ENCODE peak calls at places on chromosomes 5 and 9, in seven cellular contexts. One of them, this sample, is unnamed.

GRCh38 chr9:105067895-105068580 is 140.1 kb upstream of the ABCA1 start:
- DNase-seq in K562: no peak
- DNase-seq in breast epithelium: no peak
- DNase-seq in lower leg skin: peak; percentile 45
- DNase-seq in aorta: no peak
- DNase-seq in ovary: no peak
- DNase-seq in choroid plexus epithelial cell: peak; percentile 95
- DNase-seq in this sample: no peak

GRCh38 chr9:120989065-120989464 is 61.0 kb downstream of the C5 start:
- DNase-seq in ovary: no peak
- DNase-seq in lower leg skin: no peak
- DNase-seq in choroid plexus epithelial cell: no peak
- DNase-seq in breast epithelium: no peak
- DNase-seq in aorta: no peak
- DNase-seq in K562: no peak
- DNase-seq in this sample: no peak

GRCh38 chr9:99266136-99267023 is 44.3 kb downstream of the SEC61B start:
- DNase-seq in aorta: peak; percentile 90
- DNase-seq in ovary: peak; percentile 83
- DNase-seq in K562: peak; percentile 70
- DNase-seq in breast epithelium: peak; percentile 58
- DNase-seq in lower leg skin: peak; percentile 88
- DNase-seq in choroid plexus epithelial cell: peak; percentile 92
- DNase-seq in this sample: no peak

GRCh38 chr5:128671861-128672414 is 133.9 kb upstream of the FBN2 start:
- DNase-seq in aorta: no peak
- DNase-seq in lower leg skin: no peak
- DNase-seq in breast epithelium: no peak
- DNase-seq in choroid plexus epithelial cell: no peak
- DNase-seq in ovary: no peak
- DNase-seq in K562: no peak
- DNase-seq in this sample: no peak

GRCh38 chr9:120714846-120715231 is 569 bp upstream of the MEGF9 start:
- DNase-seq in aorta: no peak
- DNase-seq in choroid plexus epithelial cell: no peak
- DNase-seq in lower leg skin: peak; percentile 91
- DNase-seq in ovary: no peak
- DNase-seq in breast epithelium: no peak
- DNase-seq in K562: no peak
- DNase-seq in this sample: no peak

GRCh38 chr5:115150512-115150911 is 19.2 kb downstream of the TRIM36 start:
- DNase-seq in aorta: no peak
- DNase-seq in choroid plexus epithelial cell: no peak
- DNase-seq in K562: no peak
- DNase-seq in lower leg skin: no peak
- DNase-seq in breast epithelium: no peak
- DNase-seq in ovary: no peak
- DNase-seq in this sample: no peak

GRCh38 chr9:37995348-37995737 is 73.7 kb downstream of the SHB start:
- DNase-seq in lower leg skin: no peak
- DNase-seq in breast epithelium: no peak
- DNase-seq in ovary: no peak
- DNase-seq in aorta: peak; percentile 56
- DNase-seq in K562: no peak
- DNase-seq in choroid plexus epithelial cell: peak; percentile 26
- DNase-seq in this sample: no peak

GRCh38 chr9:94553029-94553938 is 1.6 kb upstream of the PCAT7 start:
- DNase-seq in aorta: no peak
- DNase-seq in breast epithelium: no peak
- DNase-seq in lower leg skin: no peak
- DNase-seq in K562: no peak
- DNase-seq in ovary: no peak
- DNase-seq in choroid plexus epithelial cell: no peak
- DNase-seq in this sample: no peak

GRCh38 chr5:87551807-87552377 is 139.2 kb upstream of the CCNH start:
- DNase-seq in breast epithelium: no peak
- DNase-seq in aorta: no peak
- DNase-seq in choroid plexus epithelial cell: no peak
- DNase-seq in ovary: no peak
- DNase-seq in lower leg skin: no peak
- DNase-seq in K562: no peak
- DNase-seq in this sample: no peak

GRCh38 chr5:74945561-74946165 is 79.5 kb upstream of the FAM169A start:
- DNase-seq in breast epithelium: no peak
- DNase-seq in K562: no peak
- DNase-seq in lower leg skin: no peak
- DNase-seq in choroid plexus epithelial cell: no peak
- DNase-seq in ovary: no peak
- DNase-seq in aorta: no peak
- DNase-seq in this sample: no peak

GRCh38 chr5:32325067-32325466 is 12.3 kb upstream of the MTMR12 start:
- DNase-seq in K562: no peak
- DNase-seq in breast epithelium: no peak
- DNase-seq in choroid plexus epithelial cell: peak; percentile 27
- DNase-seq in ovary: no peak
- DNase-seq in lower leg skin: no peak
- DNase-seq in aorta: no peak
- DNase-seq in this sample: no peak

GRCh38 chr9:90783552-90783951 is 18.1 kb upstream of the SYK start:
- DNase-seq in lower leg skin: no peak
- DNase-seq in choroid plexus epithelial cell: no peak
- DNase-seq in K562: no peak
- DNase-seq in ovary: no peak
- DNase-seq in breast epithelium: no peak
- DNase-seq in aorta: no peak
- DNase-seq in this sample: no peak

GRCh38 chr5:137486707-137487106 is 12.4 kb downstream of the SPOCK1 start:
- DNase-seq in breast epithelium: no peak
- DNase-seq in lower leg skin: no peak
- DNase-seq in ovary: no peak
- DNase-seq in aorta: no peak
- DNase-seq in K562: no peak
- DNase-seq in choroid plexus epithelial cell: no peak
- DNase-seq in this sample: no peak

GRCh38 chr9:131591845-131592208 is 46.5 kb downstream of the PRRT1B start:
- DNase-seq in lower leg skin: no peak
- DNase-seq in choroid plexus epithelial cell: no peak
- DNase-seq in ovary: no peak
- DNase-seq in breast epithelium: no peak
- DNase-seq in K562: no peak
- DNase-seq in aorta: no peak
- DNase-seq in this sample: no peak

GRCh38 chr9:111868475-111868874 is 28.1 kb upstream of the UGCG start:
- DNase-seq in K562: no peak
- DNase-seq in aorta: no peak
- DNase-seq in breast epithelium: no peak
- DNase-seq in ovary: no peak
- DNase-seq in lower leg skin: no peak
- DNase-seq in choroid plexus epithelial cell: no peak
- DNase-seq in this sample: no peak

GRCh38 chr5:139186293-139186692 is 11.9 kb downstream of the SIL1 start:
- DNase-seq in breast epithelium: no peak
- DNase-seq in aorta: no peak
- DNase-seq in lower leg skin: no peak
- DNase-seq in ovary: no peak
- DNase-seq in choroid plexus epithelial cell: peak; percentile 77
- DNase-seq in K562: no peak
- DNase-seq in this sample: no peak

GRCh38 chr9:129898205-129898604 is 62.9 kb downstream of the USP20 start:
- DNase-seq in choroid plexus epithelial cell: no peak
- DNase-seq in aorta: no peak
- DNase-seq in ovary: no peak
- DNase-seq in breast epithelium: no peak
- DNase-seq in lower leg skin: no peak
- DNase-seq in K562: peak; percentile 21
- DNase-seq in this sample: no peak

GRCh38 chr5:54651482-54652076 is 134.0 kb downstream of the SNX18 start:
- DNase-seq in aorta: peak; percentile 95
- DNase-seq in K562: no peak
- DNase-seq in breast epithelium: peak; percentile 62
- DNase-seq in ovary: peak; percentile 56
- DNase-seq in choroid plexus epithelial cell: no peak
- DNase-seq in lower leg skin: peak; percentile 96
- DNase-seq in this sample: no peak

GRCh38 chr5:132272341-132273210 is 15.1 kb downstream of the PDLIM4 start:
- DNase-seq in aorta: peak; percentile 89
- DNase-seq in ovary: peak; percentile 76
- DNase-seq in K562: peak; percentile 59
- DNase-seq in lower leg skin: peak; percentile 86
- DNase-seq in choroid plexus epithelial cell: peak; percentile 60
- DNase-seq in breast epithelium: no peak
- DNase-seq in this sample: peak; percentile 33

GRCh38 chr5:169114466-169114865 is 186.5 kb downstream of the SLIT3 start:
- DNase-seq in aorta: no peak
- DNase-seq in ovary: no peak
- DNase-seq in choroid plexus epithelial cell: no peak
- DNase-seq in lower leg skin: peak; percentile 57
- DNase-seq in breast epithelium: no peak
- DNase-seq in K562: no peak
- DNase-seq in this sample: no peak

GRCh38 chr5:93364386-93364785 is 216.6 kb downstream of the NR2F1-AS1 start:
- DNase-seq in lower leg skin: no peak
- DNase-seq in aorta: no peak
- DNase-seq in choroid plexus epithelial cell: no peak
- DNase-seq in ovary: no peak
- DNase-seq in breast epithelium: no peak
- DNase-seq in K562: no peak
- DNase-seq in this sample: no peak

GRCh38 chr9:13568851-13569618 is 289.5 kb upstream of the MPDZ start:
- DNase-seq in breast epithelium: no peak
- DNase-seq in aorta: no peak
- DNase-seq in K562: no peak
- DNase-seq in choroid plexus epithelial cell: no peak
- DNase-seq in ovary: no peak
- DNase-seq in lower leg skin: no peak
- DNase-seq in this sample: no peak

GRCh38 chr5:140126315-140127012 is 727 bp downstream of the IGIP start:
- DNase-seq in aorta: no peak
- DNase-seq in ovary: no peak
- DNase-seq in choroid plexus epithelial cell: no peak
- DNase-seq in breast epithelium: no peak
- DNase-seq in lower leg skin: no peak
- DNase-seq in K562: no peak
- DNase-seq in this sample: no peak

GRCh38 chr5:60822285-60822556 is 21.8 kb downstream of the ELOVL7 start:
- DNase-seq in choroid plexus epithelial cell: no peak
- DNase-seq in ovary: no peak
- DNase-seq in aorta: no peak
- DNase-seq in lower leg skin: no peak
- DNase-seq in K562: no peak
- DNase-seq in breast epithelium: no peak
- DNase-seq in this sample: no peak

GRCh38 chr5:158522001-158522400 is 577.7 kb downstream of the EBF1 start:
- DNase-seq in choroid plexus epithelial cell: peak; percentile 79
- DNase-seq in lower leg skin: no peak
- DNase-seq in ovary: no peak
- DNase-seq in K562: no peak
- DNase-seq in breast epithelium: no peak
- DNase-seq in aorta: no peak
- DNase-seq in this sample: no peak
- H3K4me3 ChIP-seq in choroid plexus epithelial cell: no peak overlapping the region
- H3K4me3 ChIP-seq in lower leg skin: no peak overlapping the region
- H3K4me3 ChIP-seq in ovary: no peak overlapping the region
- H3K4me3 ChIP-seq in K562: no peak overlapping the region
- H3K4me3 ChIP-seq in breast epithelium: no peak overlapping the region
- H3K4me3 ChIP-seq in aorta: no peak overlapping the region
- H3K4me3 ChIP-seq in this sample: no peak overlapping the region

DNA sequence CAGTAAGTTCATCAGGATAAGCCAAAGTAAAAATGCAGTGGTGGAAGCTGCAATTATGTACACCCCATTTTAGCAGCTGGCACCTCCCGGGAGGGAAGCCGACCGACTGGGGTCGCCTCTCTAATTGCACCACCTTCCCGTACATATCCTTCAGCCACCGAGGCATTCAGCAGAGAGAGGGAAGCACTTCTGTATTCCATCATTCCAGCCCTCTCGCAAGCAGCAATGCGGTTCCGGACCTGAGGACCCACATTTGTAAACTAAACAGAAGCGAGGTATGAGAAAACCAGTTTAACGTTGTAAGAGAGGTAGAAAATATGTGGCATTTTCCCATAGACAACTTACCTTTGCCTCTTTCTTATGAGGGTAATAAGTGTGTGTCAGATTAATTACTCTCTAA is 123.7 kb upstream of the RETREG1 start:
- DNase-seq in lower leg skin: no peak
- DNase-seq in choroid plexus epithelial cell: no peak
- DNase-seq in aorta: no peak
- DNase-seq in breast epithelium: no peak
- DNase-seq in K562: no peak
- DNase-seq in ovary: no peak
- DNase-seq in this sample: no peak
- H3K4me3 ChIP-seq in lower leg skin: no peak overlapping the region
- H3K4me3 ChIP-seq in choroid plexus epithelial cell: no peak overlapping the region
- H3K4me3 ChIP-seq in aorta: no peak overlapping the region
- H3K4me3 ChIP-seq in breast epithelium: no peak overlapping the region
- H3K4me3 ChIP-seq in K562: no peak overlapping the region
- H3K4me3 ChIP-seq in ovary: no peak overlapping the region
- H3K4me3 ChIP-seq in this sample: no peak overlapping the region

GRCh38 chr5:84383296-84383815 is 1.3 kb downstream of the EDIL3 start:
- DNase-seq in aorta: no peak
- DNase-seq in lower leg skin: no peak
- DNase-seq in ovary: peak; percentile 31
- DNase-seq in choroid plexus epithelial cell: no peak
- DNase-seq in breast epithelium: no peak
- DNase-seq in K562: no peak
- DNase-seq in this sample: no peak
- H3K4me3 ChIP-seq in aorta: peak overlapping the region; percentile 67
- H3K4me3 ChIP-seq in lower leg skin: peak overlapping the region; percentile 16
- H3K4me3 ChIP-seq in ovary: peak overlapping the region; percentile 57
- H3K4me3 ChIP-seq in choroid plexus epithelial cell: peak overlapping the region; percentile 85
- H3K4me3 ChIP-seq in breast epithelium: peak overlapping the region; percentile 66
- H3K4me3 ChIP-seq in K562: no peak overlapping the region
- H3K4me3 ChIP-seq in this sample: no peak overlapping the region

GRCh38 chr9:87599901-87600610 is 102.4 kb downstream of the DAPK1 start:
- DNase-seq in K562: no peak
- DNase-seq in lower leg skin: no peak
- DNase-seq in aorta: no peak
- DNase-seq in choroid plexus epithelial cell: peak; percentile 93
- DNase-seq in ovary: peak; percentile 80
- DNase-seq in breast epithelium: no peak
- DNase-seq in this sample: no peak
- H3K4me3 ChIP-seq in K562: no peak overlapping the region
- H3K4me3 ChIP-seq in lower leg skin: no peak overlapping the region
- H3K4me3 ChIP-seq in aorta: no peak overlapping the region
- H3K4me3 ChIP-seq in choroid plexus epithelial cell: peak overlapping the region; percentile 7
- H3K4me3 ChIP-seq in ovary: no peak overlapping the region
- H3K4me3 ChIP-seq in breast epithelium: no peak overlapping the region
- H3K4me3 ChIP-seq in this sample: no peak overlapping the region

GRCh38 chr9:8733096-8733954 is 933.7 kb upstream of the DMAC1 start:
- DNase-seq in K562: no peak
- DNase-seq in lower leg skin: no peak
- DNase-seq in ovary: peak; percentile 63
- DNase-seq in choroid plexus epithelial cell: peak; percentile 29
- DNase-seq in aorta: peak; percentile 88
- DNase-seq in breast epithelium: no peak
- DNase-seq in this sample: no peak
- H3K4me3 ChIP-seq in K562: no peak overlapping the region
- H3K4me3 ChIP-seq in lower leg skin: no peak overlapping the region
- H3K4me3 ChIP-seq in ovary: no peak overlapping the region
- H3K4me3 ChIP-seq in choroid plexus epithelial cell: peak overlapping the region; percentile 33
- H3K4me3 ChIP-seq in aorta: peak overlapping the region; percentile 84
- H3K4me3 ChIP-seq in breast epithelium: peak overlapping the region; percentile 47
- H3K4me3 ChIP-seq in this sample: no peak overlapping the region

GRCh38 chr5:34598177-34598794 is 57.8 kb upstream of the RAI14 start:
- DNase-seq in breast epithelium: no peak
- DNase-seq in aorta: no peak
- DNase-seq in ovary: no peak
- DNase-seq in lower leg skin: no peak
- DNase-seq in K562: no peak
- DNase-seq in choroid plexus epithelial cell: peak; percentile 95
- DNase-seq in this sample: no peak
- H3K4me3 ChIP-seq in breast epithelium: no peak overlapping the region
- H3K4me3 ChIP-seq in aorta: no peak overlapping the region
- H3K4me3 ChIP-seq in ovary: no peak overlapping the region
- H3K4me3 ChIP-seq in lower leg skin: no peak overlapping the region
- H3K4me3 ChIP-seq in K562: no peak overlapping the region
- H3K4me3 ChIP-seq in choroid plexus epithelial cell: no peak overlapping the region
- H3K4me3 ChIP-seq in this sample: no peak overlapping the region

This sample was measured in effector memory CD4-positive, alpha-beta T cell.